ENCODE peak calls at places on chromosomes 3 and 15, in eight cellular contexts. V is spleen, H is tibial nerve, G is left ventricle myocardium inferior, Z is A673, N is PC-3, S is hepatocyte, W is uterus. J is an unnamed sample.

GRCh38 chr15:50067254-50067653 is 51.8 kb downstream of the ATP8B4 start:
- DNase-seq in H (no peak), W (no peak), V (no peak), Z (no peak), S (no peak), N (no peak), G (no peak), J (no peak)

GRCh38 chr3:194056731-194057415 is 79.1 kb upstream of the HES1 start:
- DNase-seq in H (no peak), V (no peak), N (peak), Z (no peak), S (no peak), W (no peak), G (no peak), J (no peak)

GRCh38 chr3:170012683-170013400 is 25.0 kb upstream of the GPR160 start:
- DNase-seq in H (no peak), V (no peak), Z (no peak), S (peak), G (no peak), N (no peak), W (no peak), J (no peak)

GRCh38 chr15:48811325-48811938 is 563 bp upstream of the CEP152 start:
- DNase-seq in V (no peak), S (peak), W (no peak), G (no peak), N (peak), Z (peak), H (no peak), J (peak)

GRCh38 chr15:40984963-40985362 is 31.7 kb downstream of the CHAC1 start:
- DNase-seq in N (no peak), W (no peak), Z (no peak), G (no peak), V (no peak), H (no peak), S (no peak), J (peak)

GRCh38 chr3:195031574-195032003 is 239.4 kb downstream of the XXYLT1 start:
- DNase-seq in G (no peak), Z (no peak), N (peak), H (no peak), V (no peak), W (no peak), S (no peak), J (no peak)

GRCh38 chr3:38221005-38221404 is 44.6 kb upstream of the SLC22A13 start:
- DNase-seq in S (no peak), Z (no peak), G (no peak), W (no peak), V (no peak), H (no peak), N (no peak), J (no peak)

GRCh38 chr3:135989247-135989646 is 23.7 kb downstream of the PPP2R3A start:
- DNase-seq in Z (no peak), V (no peak), S (no peak), G (no peak), W (no peak), N (no peak), H (no peak), J (no peak)

GRCh38 chr15:100889359-100890058 is 9.9 kb downstream of the ALDH1A3 start:
- DNase-seq in G (peak), W (peak), Z (no peak), V (peak), H (peak), S (peak), N (peak), J (peak)

GRCh38 chr15:58212909-58213526 is 74.8 kb downstream of the AQP9 start:
- DNase-seq in Z (peak), G (no peak), W (no peak), N (peak), S (peak), H (no peak), V (no peak), J (peak)

GRCh38 chr3:168002786-168003368 is 92.8 kb downstream of the GOLIM4 start:
- DNase-seq in S (peak), V (no peak), Z (peak), H (no peak), N (peak), W (peak), G (no peak), J (no peak)

GRCh38 chr15:38021259-38021658 is 86.8 kb downstream of the TMCO5A start:
- DNase-seq in S (no peak), G (no peak), H (no peak), W (no peak), V (no peak), N (no peak), Z (no peak), J (no peak)

GRCh38 chr3:39148116-39149058 is 5.0 kb downstream of the CSRNP1 start:
- DNase-seq in W (no peak), H (no peak), S (peak), V (no peak), G (no peak), Z (no peak), N (no peak), J (no peak)

GRCh38 chr15:41971893-41972340 is 440 bp downstream of the EHD4 start:
- DNase-seq in H (no peak), G (peak), S (peak), Z (no peak), W (peak), N (no peak), V (no peak), J (peak)

GRCh38 chr3:108493862-108494261 is 16.5 kb downstream of the MYH15 start:
- DNase-seq in W (no peak), H (no peak), S (no peak), G (peak), Z (no peak), V (no peak), N (peak), J (peak)

GRCh38 chr15:99605490-99605931 is 39.7 kb downstream of the MEF2A start:
- DNase-seq in V (peak), N (peak), Z (no peak), G (no peak), H (no peak), S (no peak), W (no peak), J (no peak)

GRCh38 chr3:13018039-13018431 is 55.2 kb downstream of the IQSEC1 start:
- DNase-seq in Z (no peak), W (no peak), N (no peak), G (no peak), H (no peak), V (peak), S (no peak), J (peak)

GRCh38 chr3:190617185-190617584 is 103.3 kb downstream of the IL1RAP start:
- DNase-seq in Z (no peak), H (peak), W (no peak), N (peak), S (no peak), V (no peak), G (no peak), J (no peak)

GRCh38 chr15:25596644-25597562 is 158.1 kb upstream of the UBE3A start:
- DNase-seq in G (no peak), Z (no peak), H (no peak), W (no peak), S (peak), V (no peak), N (no peak), J (no peak)

GRCh38 chr3:36494461-36495109 is 114.3 kb downstream of the STAC start:
- DNase-seq in N (no peak), W (no peak), V (no peak), H (peak), G (no peak), S (peak), Z (no peak), J (peak)

GRCh38 chr3:98986073-98986472 is 84.6 kb upstream of the DCBLD2 start:
- DNase-seq in N (peak), W (no peak), H (no peak), S (peak), Z (peak), V (no peak), G (no peak), J (no peak)

GRCh38 chr3:4584537-4585249 is 91.5 kb downstream of the ITPR1 start:
- DNase-seq in Z (no peak), H (no peak), V (no peak), W (peak), G (no peak), S (no peak), N (no peak), J (no peak)

GRCh38 chr3:165459924-165460540 is 263.8 kb upstream of the SLITRK3 start:
- DNase-seq in S (no peak), Z (no peak), G (no peak), V (no peak), W (no peak), N (peak), H (no peak), J (no peak)

GRCh38 chr3:67620869-67621268 is 33.5 kb downstream of the SUCLG2 start:
- DNase-seq in H (no peak), Z (no peak), N (no peak), S (no peak), W (no peak), G (no peak), V (no peak), J (no peak)

DNA sequence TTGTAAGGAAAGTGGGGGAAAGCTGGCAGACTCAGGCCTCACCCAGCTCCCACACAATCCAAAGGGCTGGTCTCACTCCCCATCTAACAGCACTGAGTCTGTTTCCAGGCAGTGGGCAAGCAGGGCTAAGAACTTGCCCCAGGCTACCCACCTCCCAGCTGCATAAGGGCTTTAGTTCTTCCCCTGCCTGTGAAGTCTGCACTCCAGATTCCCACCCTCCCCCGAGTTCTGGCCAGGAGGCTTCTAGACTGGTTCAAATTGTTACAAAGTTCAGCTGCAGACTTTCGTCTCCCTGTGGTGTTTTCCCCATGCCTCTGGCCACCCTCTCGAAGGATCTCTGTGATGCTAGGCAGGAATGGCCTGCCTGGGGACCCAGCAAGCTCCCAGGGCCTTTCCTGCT is 11.2 kb downstream of the EHHADH start:
- DNase-seq in V (no peak), W (no peak), G (no peak), N (no peak), Z (no peak), S (no peak), H (no peak), J (no peak)
- TF ChIP-seq CTCF in V (no peak), W (no peak), G (no peak), N (no peak), Z (no peak), S (no peak), H (no peak), J (no peak)

GRCh38 chr3:52769786-52770445 is 824 bp downstream of the NEK4 start:
- DNase-seq in G (no peak), V (no peak), S (no peak), Z (peak), N (no peak), H (no peak), W (no peak), J (no peak)
- H3K4me3 ChIP-seq in G (peak), V (peak), S (peak), Z (peak), N (peak), H (peak), W (peak), J (peak)

GRCh38 chr3:171088984-171089754 is 62.6 kb upstream of the SLC2A2 start:
- DNase-seq in G (no peak), V (no peak), N (peak), Z (peak), S (peak), W (no peak), H (no peak), J (peak)
- H3K27ac ChIP-seq in G (peak), V (no peak), N (no peak), Z (no peak), S (peak), W (no peak), H (no peak), J (peak)

GRCh38 chr3:88628901-88629300 is 478.5 kb upstream of the EPHA3 start:
- DNase-seq in Z (no peak), H (no peak), V (no peak), N (no peak), S (no peak), G (no peak), W (no peak), J (no peak)
- TF ChIP-seq CTCF in Z (no peak), H (no peak), V (no peak), N (no peak), S (no peak), G (no peak), W (no peak), J (no peak)

GRCh38 chr15:66961901-66962300 is 103.5 kb upstream of the SMAD3 start:
- DNase-seq in S (no peak), Z (no peak), H (no peak), W (no peak), G (no peak), V (no peak), N (no peak), J (no peak)
- H3K4me3 ChIP-seq in S (no peak), Z (no peak), H (no peak), W (no peak), G (no peak), V (no peak), N (no peak), J (no peak)

GRCh38 chr3:15847239-15847638 is 49.5 kb upstream of the ANKRD28 start:
- DNase-seq in S (no peak), G (no peak), H (no peak), V (no peak), W (no peak), N (no peak), Z (no peak), J (no peak)
- H3K27ac ChIP-seq in S (no peak), G (no peak), H (no peak), V (no peak), W (no peak), N (no peak), Z (no peak), J (no peak)

DNA sequence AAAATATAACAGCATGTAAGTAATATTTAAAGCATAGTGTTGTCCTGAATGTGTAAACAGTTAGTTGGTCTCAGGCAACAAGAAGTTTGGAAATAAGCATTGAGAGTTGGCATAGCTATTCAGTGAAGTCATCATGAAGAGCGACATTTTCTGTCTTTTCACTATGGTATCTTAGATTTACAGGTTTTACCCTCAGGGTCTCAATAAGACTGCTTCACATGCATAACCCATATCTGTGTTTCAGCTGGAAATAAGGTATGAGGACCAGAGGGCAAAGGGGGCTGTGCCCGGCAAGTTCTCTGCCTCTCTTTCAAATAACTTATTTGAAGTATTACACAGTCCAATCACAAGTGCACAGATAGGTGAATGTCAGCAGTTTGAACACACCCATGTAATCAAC is 290.2 kb upstream of the CNTN3 start:
- DNase-seq in W (no peak), Z (no peak), S (no peak), G (no peak), H (no peak), N (no peak), V (no peak), J (no peak)
- TF ChIP-seq CTCF in W (no peak), Z (no peak), S (no peak), G (no peak), H (no peak), N (no peak), V (no peak), J (no peak)